ENCODE peak calls at places on chromosome 21, in ten cellular contexts. E is activated CD4-positive, CD25-positive, alpha-beta regulatory T cell treated with anti-CD3 and anti-CD28 coated beads, Interleukin-2, amount 50 U/mL, for 72 hours; U is skeletal muscle cell; J is mucosa of descending colon; L is B cell; N is activated CD4-positive, alpha-beta T cell treated with anti-CD3 and anti-CD28 coated beads for 1 hour; Q is NCI-H1105 treated with DMSO at 0.1 percent for 48 hours; R is NCI-H2029; P is AML-193; M is activated T-helper 9 cell treated with anti-CD3 and anti-CD28 coated beads, Interleukin-2, amount 50 U/mL, for 16 hours. O is an unnamed sample.

GRCh38 chr21:45859762-45860357 is 121.7 kb upstream of the COL6A1 start:
- DNase-seq in P (no peak), N (no peak), J (no peak), M (no peak), R (no peak), E (no peak), U (no peak), L (no peak), Q (no peak), O (no peak)

GRCh38 chr21:32018381-32018780 is 145.6 kb downstream of the HUNK start:
- DNase-seq in R (no peak), P (no peak), Q (no peak), J (no peak), E (no peak), N (no peak), M (no peak), U (no peak), L (no peak), O (no peak)

GRCh38 chr21:41777934-41778815 is 11.3 kb upstream of the RIPK4 start:
- DNase-seq in N (no peak), L (no peak), E (no peak), J (peak), R (peak), P (peak), Q (peak), M (no peak), U (peak), O (peak)

GRCh38 chr21:44303490-44303981 is 3.7 kb downstream of the PFKL start:
- DNase-seq in L (no peak), N (no peak), J (peak), M (no peak), E (no peak), R (no peak), P (no peak), Q (no peak), U (no peak), O (no peak)

GRCh38 chr21:36209626-36210171 is 53.1 kb downstream of the DOP1B start:
- DNase-seq in N (peak), J (no peak), U (no peak), E (no peak), R (peak), P (peak), Q (peak), L (no peak), M (no peak), O (peak)

GRCh38 chr21:33857846-33858671 is 57.5 kb downstream of the ATP5PO start:
- DNase-seq in R (no peak), J (no peak), M (no peak), E (no peak), U (no peak), P (no peak), N (no peak), Q (no peak), L (no peak), O (no peak)

GRCh38 chr21:42601656-42602055 is 51.8 kb upstream of the PDE9A start:
- DNase-seq in P (no peak), L (no peak), R (peak), E (no peak), Q (no peak), M (no peak), N (no peak), J (no peak), U (no peak), O (no peak)

GRCh38 chr21:44858291-44858690 is 15.2 kb downstream of the PTTG1IP start:
- DNase-seq in U (no peak), E (no peak), L (no peak), Q (no peak), R (no peak), P (no peak), M (no peak), N (no peak), J (peak), O (no peak)

GRCh38 chr21:41250519-41250918 is 66.1 kb upstream of the FAM3B start:
- DNase-seq in N (no peak), E (no peak), U (no peak), Q (no peak), J (no peak), R (peak), P (no peak), L (no peak), M (no peak), O (no peak)

GRCh38 chr21:35428489-35428888 is 379.4 kb upstream of the RUNX1 start:
- DNase-seq in J (no peak), Q (no peak), L (no peak), N (peak), P (no peak), R (no peak), E (no peak), M (no peak), U (peak), O (no peak)

GRCh38 chr21:46564391-46564790 is 40.5 kb downstream of the S100B start:
- DNase-seq in N (no peak), M (no peak), J (no peak), Q (no peak), P (no peak), U (no peak), L (peak), R (no peak), E (no peak), O (no peak)